ENCODE peak calls at places on chromosome 16, in six cellular contexts. One of them, this sample, is unnamed.

GRCh38 chr16:67114793-67115192 is 5.1 kb downstream of the PHAF1 start:
- DNase-seq in SK-N-SH: no peak
- DNase-seq in K562: no peak
- DNase-seq in GM12878: no peak
- DNase-seq in H1: no peak
- DNase-seq in HepG2: no peak
- DNase-seq in this sample: no peak

GRCh38 chr16:50821586-50821985 is 79.7 kb downstream of the CYLD start:
- DNase-seq in SK-N-SH: no peak
- DNase-seq in K562: peak
- DNase-seq in GM12878: no peak
- DNase-seq in H1: peak
- DNase-seq in HepG2: peak
- DNase-seq in this sample: peak

GRCh38 chr16:28276301-28276700 is 16.0 kb upstream of the SBK1 start:
- DNase-seq in SK-N-SH: no peak
- DNase-seq in K562: no peak
- DNase-seq in GM12878: no peak
- DNase-seq in H1: no peak
- DNase-seq in HepG2: no peak
- DNase-seq in this sample: no peak

GRCh38 chr16:3461120-3461519 is 17.6 kb downstream of the NAA60 start:
- DNase-seq in SK-N-SH: no peak
- DNase-seq in K562: no peak
- DNase-seq in GM12878: no peak
- DNase-seq in H1: no peak
- DNase-seq in HepG2: no peak
- DNase-seq in this sample: no peak

GRCh38 chr16:2471016-2471652 is at the start of gene NTN3:
- DNase-seq in SK-N-SH: peak
- DNase-seq in K562: peak
- DNase-seq in GM12878: no peak
- DNase-seq in H1: peak
- DNase-seq in HepG2: no peak
- DNase-seq in this sample: no peak

GRCh38 chr16:27598921-27599565 is 49.1 kb downstream of the KATNIP start:
- DNase-seq in SK-N-SH: no peak
- DNase-seq in K562: no peak
- DNase-seq in GM12878: no peak
- DNase-seq in H1: no peak
- DNase-seq in HepG2: no peak
- DNase-seq in this sample: no peak

GRCh38 chr16:75087040-75087979 is 29.3 kb downstream of the LDHD start:
- DNase-seq in SK-N-SH: peak
- DNase-seq in K562: peak
- DNase-seq in GM12878: no peak
- DNase-seq in H1: no peak
- DNase-seq in HepG2: peak
- DNase-seq in this sample: peak

GRCh38 chr16:76931186-76931585 is 259.8 kb upstream of the MON1B start:
- DNase-seq in SK-N-SH: no peak
- DNase-seq in K562: no peak
- DNase-seq in GM12878: no peak
- DNase-seq in H1: no peak
- DNase-seq in HepG2: no peak
- DNase-seq in this sample: no peak

GRCh38 chr16:49092704-49093103 is 188.9 kb downstream of the CBLN1 start:
- DNase-seq in SK-N-SH: no peak
- DNase-seq in K562: no peak
- DNase-seq in GM12878: no peak
- DNase-seq in H1: no peak
- DNase-seq in HepG2: no peak
- DNase-seq in this sample: peak

GRCh38 chr16:50839920-50840729 is 98.2 kb downstream of the CYLD start:
- DNase-seq in SK-N-SH: no peak
- DNase-seq in K562: no peak
- DNase-seq in GM12878: no peak
- DNase-seq in H1: peak
- DNase-seq in HepG2: no peak
- DNase-seq in this sample: no peak

GRCh38 chr16:85755929-85756768 is 5.3 kb upstream of the C16orf74 start:
- DNase-seq in SK-N-SH: no peak
- DNase-seq in K562: no peak
- DNase-seq in GM12878: peak
- DNase-seq in H1: no peak
- DNase-seq in HepG2: no peak
- DNase-seq in this sample: no peak

GRCh38 chr16:85759136-85759535 is 8.2 kb upstream of the C16orf74 start:
- DNase-seq in SK-N-SH: no peak
- DNase-seq in K562: no peak
- DNase-seq in GM12878: no peak
- DNase-seq in H1: no peak
- DNase-seq in HepG2: no peak
- DNase-seq in this sample: no peak

GRCh38 chr16:85754403-85754802 is 3.5 kb upstream of the C16orf74 start:
- DNase-seq in SK-N-SH: no peak
- DNase-seq in K562: no peak
- DNase-seq in GM12878: no peak
- DNase-seq in H1: no peak
- DNase-seq in HepG2: no peak
- DNase-seq in this sample: no peak

GRCh38 chr16:85759631-85760419 is 8.9 kb upstream of the C16orf74 start:
- DNase-seq in SK-N-SH: no peak
- DNase-seq in K562: peak
- DNase-seq in GM12878: no peak
- DNase-seq in H1: peak
- DNase-seq in HepG2: no peak
- DNase-seq in this sample: peak

DNA sequence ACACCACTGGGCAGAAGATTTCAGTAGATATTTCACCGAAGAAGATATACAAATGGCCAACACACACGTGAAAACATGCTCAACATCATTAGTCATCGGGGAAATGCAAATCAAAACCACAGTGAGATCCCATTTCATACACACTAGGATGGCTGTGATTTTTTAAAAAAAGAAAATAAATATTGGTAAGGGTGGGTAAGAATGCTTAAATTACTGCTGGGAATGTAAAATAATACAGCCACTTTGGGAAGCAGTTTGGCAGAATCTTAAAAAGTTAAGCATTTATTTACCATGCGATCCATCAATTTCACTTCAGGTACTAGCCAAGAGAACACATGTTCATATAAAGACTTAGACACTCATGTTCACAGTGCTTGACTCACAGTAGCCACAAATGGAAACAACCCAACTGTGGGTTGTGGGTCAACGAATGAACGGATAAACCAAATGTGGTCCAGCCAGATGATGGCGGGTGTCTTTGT is 6.5 kb upstream of the C16orf74 start:
- DNase-seq in SK-N-SH: no peak
- DNase-seq in K562: no peak
- DNase-seq in GM12878: peak
- DNase-seq in H1: no peak
- DNase-seq in HepG2: no peak
- DNase-seq in this sample: no peak
- TF ChIP-seq JUND in SK-N-SH: no peak
- TF ChIP-seq JUND in K562: no peak
- TF ChIP-seq JUND in GM12878: no peak
- TF ChIP-seq JUND in H1: no peak
- TF ChIP-seq JUND in HepG2: no peak
- TF ChIP-seq JUND in this sample: no peak

DNA sequence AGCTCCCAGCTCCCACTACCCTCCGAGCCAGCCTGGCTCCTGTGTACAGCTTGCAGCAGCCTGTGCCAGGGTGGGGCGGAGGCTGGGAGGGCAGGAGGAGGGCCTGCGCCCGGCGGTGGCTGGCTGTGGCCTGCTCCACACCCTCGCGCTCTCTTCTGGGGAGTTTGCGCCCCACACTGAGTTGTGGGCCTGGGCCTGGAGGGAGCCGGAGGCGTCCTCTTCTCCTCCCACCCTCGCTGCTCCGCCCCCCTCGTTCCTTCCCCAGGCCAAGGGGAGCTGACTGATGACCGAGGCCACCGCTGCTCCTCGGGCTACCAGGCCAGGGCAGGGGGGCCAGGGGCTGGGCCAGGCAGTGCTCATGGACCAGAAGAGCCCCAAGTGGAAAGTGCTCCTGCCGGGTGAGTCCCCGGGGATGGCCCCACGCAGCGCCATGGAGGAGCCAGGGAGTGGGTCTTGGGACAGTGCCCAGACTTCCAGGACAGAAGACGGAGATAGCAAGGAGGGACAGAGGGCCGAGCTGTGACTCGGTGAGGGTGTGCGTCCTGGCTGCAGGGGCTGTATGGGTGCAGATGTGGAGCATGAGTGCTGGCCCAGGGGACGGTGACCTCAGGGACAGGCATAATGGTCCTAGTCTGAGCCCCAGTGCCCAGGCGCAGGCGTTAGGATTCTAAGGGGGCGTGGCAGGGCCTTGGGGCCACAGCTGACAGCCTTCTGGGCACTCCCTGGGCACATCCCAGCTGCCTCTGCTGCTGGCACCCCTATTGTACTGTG is 242.1 kb upstream of the GSE1 start:
- DNase-seq in SK-N-SH: peak
- DNase-seq in K562: peak
- DNase-seq in GM12878: no peak
- DNase-seq in H1: no peak
- DNase-seq in HepG2: no peak
- DNase-seq in this sample: no peak
- TF ChIP-seq JUND in SK-N-SH: no peak
- TF ChIP-seq JUND in K562: no peak
- TF ChIP-seq JUND in GM12878: no peak
- TF ChIP-seq JUND in H1: no peak
- TF ChIP-seq JUND in HepG2: no peak
- TF ChIP-seq JUND in this sample: no peak

DNA sequence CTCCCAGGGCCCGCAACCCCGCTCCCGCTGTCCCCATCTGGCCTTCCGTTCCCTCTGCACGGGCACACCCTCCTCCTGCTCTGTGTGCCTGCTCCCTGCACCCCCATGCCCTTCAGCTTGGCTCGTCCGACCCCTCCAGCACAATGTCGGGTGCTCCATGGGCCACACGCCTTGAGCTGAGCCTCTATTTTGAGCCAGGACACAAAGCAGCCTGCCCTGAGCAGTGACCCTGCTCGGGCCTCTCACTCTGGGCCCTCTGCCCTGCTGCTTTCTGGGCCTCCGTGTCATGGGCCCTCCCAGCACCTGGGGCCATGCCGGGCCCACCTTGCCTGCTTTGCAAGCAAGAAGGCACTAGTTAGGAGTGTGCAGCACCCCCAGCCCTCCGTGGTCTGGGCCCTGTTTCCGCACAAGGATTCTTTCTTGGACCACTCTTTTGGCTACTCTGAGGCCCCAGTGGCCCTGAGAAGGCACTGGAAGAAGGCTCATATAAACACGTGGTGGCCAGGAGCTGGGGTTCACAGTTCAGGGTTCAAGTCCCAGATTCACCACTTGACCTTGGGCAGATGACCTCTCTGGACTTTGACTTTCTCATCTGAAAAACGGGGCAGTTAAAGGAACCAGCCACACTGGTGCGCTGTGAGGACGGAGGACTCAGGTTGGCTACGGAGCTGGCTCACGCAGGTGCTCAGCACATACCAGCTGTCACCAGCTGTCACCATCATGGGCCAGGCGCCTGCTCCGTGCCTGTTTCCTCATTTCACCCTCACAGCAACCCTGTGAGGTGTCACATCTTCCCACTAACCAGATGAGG is 166.1 kb upstream of the GSE1 start:
- DNase-seq in SK-N-SH: no peak
- DNase-seq in K562: no peak
- DNase-seq in GM12878: peak
- DNase-seq in H1: no peak
- DNase-seq in HepG2: no peak
- DNase-seq in this sample: peak
- TF ChIP-seq JUND in SK-N-SH: no peak
- TF ChIP-seq JUND in K562: no peak
- TF ChIP-seq JUND in GM12878: no peak
- TF ChIP-seq JUND in H1: no peak
- TF ChIP-seq JUND in HepG2: no peak
- TF ChIP-seq JUND in this sample: no peak

GRCh38 chr16:30139895-30140481 is 17.0 kb upstream of the MAPK3 start:
- DNase-seq in SK-N-SH: no peak
- DNase-seq in K562: no peak
- DNase-seq in GM12878: no peak
- DNase-seq in H1: no peak
- DNase-seq in HepG2: peak
- DNase-seq in this sample: peak
- TF ChIP-seq JUND in SK-N-SH: no peak
- TF ChIP-seq JUND in K562: no peak
- TF ChIP-seq JUND in GM12878: no peak
- TF ChIP-seq JUND in H1: no peak
- TF ChIP-seq JUND in HepG2: no peak
- TF ChIP-seq JUND in this sample: no peak

DNA sequence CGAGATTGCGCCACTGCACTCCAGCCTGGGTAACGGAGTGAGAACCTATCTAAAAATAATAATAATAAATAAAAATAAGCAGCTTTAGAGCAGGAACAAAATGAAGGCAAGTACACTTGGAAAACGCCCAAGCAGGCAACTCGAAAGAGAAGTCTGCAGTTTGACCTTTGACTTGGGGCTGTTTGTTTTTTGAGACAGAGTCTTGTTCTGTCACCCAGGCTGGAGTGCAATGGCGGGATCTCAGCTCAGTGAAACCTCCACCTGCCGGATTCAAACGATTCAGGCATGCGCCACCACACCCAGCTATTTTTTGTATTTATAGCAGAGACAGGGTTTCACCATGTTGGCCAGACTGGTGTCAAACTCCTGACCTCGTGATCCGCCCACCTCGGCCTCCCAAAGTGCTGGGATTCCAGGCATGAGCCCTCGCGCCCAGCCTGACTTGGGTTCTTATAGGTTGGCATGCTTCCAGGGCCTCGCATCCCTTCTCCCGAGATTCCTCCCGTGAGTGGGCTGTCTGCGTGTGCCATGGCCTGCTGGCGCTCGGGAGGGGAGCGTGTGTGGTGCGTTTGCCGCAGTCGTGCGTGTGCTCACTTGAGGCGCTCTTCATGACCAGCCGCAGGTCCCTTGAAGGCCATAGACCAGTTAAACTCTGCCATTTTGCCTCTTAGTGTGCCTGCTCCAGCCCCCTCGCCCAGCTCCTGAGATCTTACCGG is 18.4 kb upstream of the UBE2I start:
- DNase-seq in SK-N-SH: no peak
- DNase-seq in K562: no peak
- DNase-seq in GM12878: no peak
- DNase-seq in H1: no peak
- DNase-seq in HepG2: peak
- DNase-seq in this sample: no peak
- TF ChIP-seq JUND in SK-N-SH: no peak
- TF ChIP-seq JUND in K562: no peak
- TF ChIP-seq JUND in GM12878: no peak
- TF ChIP-seq JUND in H1: no peak
- TF ChIP-seq JUND in HepG2: no peak
- TF ChIP-seq JUND in this sample: no peak